ENCODE peak calls at places on chromosome 1, in five cellular contexts. One of them, this sample, is unnamed.

GRCh38 chr1:245716561-245716960 is 561.8 kb downstream of the KIF26B start:
- DNase-seq in left ventricle myocardium inferior: no peak
- DNase-seq in lung: no peak
- DNase-seq in WERI-Rb-1: no peak
- DNase-seq in ovary: no peak
- DNase-seq in this sample: no peak

GRCh38 chr1:161956097-161956496 is 67.6 kb downstream of the OLFML2B start:
- DNase-seq in lung: no peak
- DNase-seq in left ventricle myocardium inferior: no peak
- DNase-seq in WERI-Rb-1: no peak
- DNase-seq in ovary: no peak
- DNase-seq in this sample: no peak

GRCh38 chr1:163410073-163410522 is 88.3 kb downstream of the NUF2 start:
- DNase-seq in left ventricle myocardium inferior: no peak
- DNase-seq in lung: no peak
- DNase-seq in WERI-Rb-1: peak; percentile 89
- DNase-seq in ovary: no peak
- DNase-seq in this sample: peak; percentile 90

GRCh38 chr1:165284471-165284870 is 72.0 kb downstream of the LMX1A start:
- DNase-seq in left ventricle myocardium inferior: no peak
- DNase-seq in ovary: no peak
- DNase-seq in lung: no peak
- DNase-seq in WERI-Rb-1: no peak
- DNase-seq in this sample: no peak

GRCh38 chr1:154992721-154993571 is 440 bp upstream of the LENEP start:
- DNase-seq in ovary: no peak
- DNase-seq in WERI-Rb-1: peak; percentile 53
- DNase-seq in left ventricle myocardium inferior: no peak
- DNase-seq in lung: no peak
- DNase-seq in this sample: peak; percentile 73

GRCh38 chr1:915295-916172 is 8.2 kb upstream of the SAMD11 start:
- DNase-seq in ovary: no peak
- DNase-seq in WERI-Rb-1: no peak
- DNase-seq in lung: no peak
- DNase-seq in left ventricle myocardium inferior: peak; percentile 10
- DNase-seq in this sample: peak; percentile 28

GRCh38 chr1:2534775-2535387 is 4.8 kb upstream of the HES5 start:
- DNase-seq in WERI-Rb-1: no peak
- DNase-seq in left ventricle myocardium inferior: no peak
- DNase-seq in ovary: no peak
- DNase-seq in lung: peak; percentile 79
- DNase-seq in this sample: peak; percentile 81

GRCh38 chr1:90710579-90711536 is 6.2 kb downstream of the BARHL2 start:
- DNase-seq in lung: no peak
- DNase-seq in ovary: no peak
- DNase-seq in left ventricle myocardium inferior: no peak
- DNase-seq in WERI-Rb-1: no peak
- DNase-seq in this sample: peak; percentile 86

GRCh38 chr1:184838374-184838995 is 83.8 kb upstream of the EDEM3 start:
- DNase-seq in ovary: no peak
- DNase-seq in left ventricle myocardium inferior: no peak
- DNase-seq in lung: no peak
- DNase-seq in WERI-Rb-1: no peak
- DNase-seq in this sample: no peak

GRCh38 chr1:240337795-240338194 is 246.1 kb downstream of the FMN2 start:
- DNase-seq in ovary: no peak
- DNase-seq in WERI-Rb-1: no peak
- DNase-seq in lung: no peak
- DNase-seq in left ventricle myocardium inferior: no peak
- DNase-seq in this sample: no peak

GRCh38 chr1:34863501-34863900 is 4.0 kb upstream of the SMIM12 start:
- DNase-seq in WERI-Rb-1: no peak
- DNase-seq in lung: no peak
- DNase-seq in ovary: no peak
- DNase-seq in left ventricle myocardium inferior: no peak
- DNase-seq in this sample: no peak

GRCh38 chr1:1122078-1122811 is 6.4 kb upstream of the C1orf159 start:
- DNase-seq in left ventricle myocardium inferior: peak; percentile 80
- DNase-seq in WERI-Rb-1: peak; percentile 83
- DNase-seq in ovary: peak; percentile 72
- DNase-seq in lung: peak; percentile 81
- DNase-seq in this sample: peak; percentile 94

GRCh38 chr1:39105061-39105840 is 79.1 kb downstream of the NDUFS5 start:
- DNase-seq in ovary: peak; percentile 77
- DNase-seq in left ventricle myocardium inferior: peak; percentile 85
- DNase-seq in WERI-Rb-1: peak; percentile 60
- DNase-seq in lung: peak; percentile 77
- DNase-seq in this sample: peak; percentile 85

GRCh38 chr1:220594356-220594755 is 66.4 kb downstream of the MARK1 start:
- DNase-seq in lung: no peak
- DNase-seq in WERI-Rb-1: no peak
- DNase-seq in left ventricle myocardium inferior: no peak
- DNase-seq in ovary: no peak
- DNase-seq in this sample: no peak

GRCh38 chr1:234881893-234882771 is 246.5 kb downstream of the TOMM20 start:
- DNase-seq in ovary: no peak
- DNase-seq in WERI-Rb-1: peak; percentile 62
- DNase-seq in lung: no peak
- DNase-seq in left ventricle myocardium inferior: no peak
- DNase-seq in this sample: no peak

GRCh38 chr1:64042331-64043100 is 160.9 kb upstream of the UBE2U start:
- DNase-seq in lung: peak; percentile 69
- DNase-seq in WERI-Rb-1: no peak
- DNase-seq in ovary: no peak
- DNase-seq in left ventricle myocardium inferior: no peak
- DNase-seq in this sample: no peak

GRCh38 chr1:235938714-235939487 is 72.2 kb upstream of the LYST start:
- DNase-seq in ovary: no peak
- DNase-seq in left ventricle myocardium inferior: no peak
- DNase-seq in lung: no peak
- DNase-seq in WERI-Rb-1: no peak
- DNase-seq in this sample: no peak

GRCh38 chr1:79982218-79982617 is 975.7 kb upstream of the ADGRL4 start:
- DNase-seq in WERI-Rb-1: no peak
- DNase-seq in lung: peak; percentile 81
- DNase-seq in ovary: peak; percentile 88
- DNase-seq in left ventricle myocardium inferior: peak; percentile 83
- DNase-seq in this sample: no peak

GRCh38 chr1:201450721-201451291 is 18.2 kb downstream of the PHLDA3 start:
- DNase-seq in ovary: peak; percentile 83
- DNase-seq in WERI-Rb-1: peak; percentile 82
- DNase-seq in left ventricle myocardium inferior: peak; percentile 73
- DNase-seq in lung: no peak
- DNase-seq in this sample: peak; percentile 71

GRCh38 chr1:63615809-63616420 is 22.7 kb downstream of the PGM1 start:
- DNase-seq in ovary: peak; percentile 53
- DNase-seq in WERI-Rb-1: peak; percentile 64
- DNase-seq in lung: peak; percentile 62
- DNase-seq in left ventricle myocardium inferior: no peak
- DNase-seq in this sample: peak; percentile 89

GRCh38 chr1:67560580-67561285 is 124.3 kb upstream of the GADD45A start:
- DNase-seq in left ventricle myocardium inferior: no peak
- DNase-seq in ovary: no peak
- DNase-seq in lung: no peak
- DNase-seq in WERI-Rb-1: no peak
- DNase-seq in this sample: no peak

GRCh38 chr1:151326619-151327222 is 495 bp downstream of the PI4KB start:
- DNase-seq in WERI-Rb-1: peak; percentile 70
- DNase-seq in ovary: no peak
- DNase-seq in left ventricle myocardium inferior: peak; percentile 47
- DNase-seq in lung: peak; percentile 53
- DNase-seq in this sample: no peak

GRCh38 chr1:153774036-153774435 is 1.2 kb upstream of the SLC27A3 start:
- DNase-seq in ovary: no peak
- DNase-seq in WERI-Rb-1: no peak
- DNase-seq in lung: no peak
- DNase-seq in left ventricle myocardium inferior: no peak
- DNase-seq in this sample: no peak

GRCh38 chr1:25817840-25818501 is 1.8 kb upstream of the MTFR1L start:
- DNase-seq in ovary: peak; percentile 29
- DNase-seq in WERI-Rb-1: peak; percentile 54
- DNase-seq in lung: no peak
- DNase-seq in left ventricle myocardium inferior: peak; percentile 12
- DNase-seq in this sample: peak; percentile 83
- TF ChIP-seq CTCF in ovary: no peak
- TF ChIP-seq CTCF in WERI-Rb-1: peak; percentile 33
- TF ChIP-seq CTCF in lung: no peak
- TF ChIP-seq CTCF in left ventricle myocardium inferior: peak; percentile 27
- TF ChIP-seq CTCF in this sample: peak; percentile 74

GRCh38 chr1:15325375-15326085 is 78.5 kb downstream of the FHAD1 start:
- DNase-seq in left ventricle myocardium inferior: no peak
- DNase-seq in lung: no peak
- DNase-seq in WERI-Rb-1: no peak
- DNase-seq in ovary: no peak
- DNase-seq in this sample: no peak
- H3K36me3 ChIP-seq in left ventricle myocardium inferior: no peaks in the 10 kb centered on the region
- H3K36me3 ChIP-seq in lung: no peaks in the 10 kb centered on the region
- H3K36me3 ChIP-seq in WERI-Rb-1: no peaks in the 10 kb centered on the region
- H3K36me3 ChIP-seq in ovary: no peaks in the 10 kb centered on the region
- H3K36me3 ChIP-seq in this sample: no peaks in the 10 kb centered on the region

GRCh38 chr1:41803656-41804055 is 115.1 kb downstream of the HIVEP3 start:
- DNase-seq in left ventricle myocardium inferior: no peak
- DNase-seq in ovary: no peak
- DNase-seq in WERI-Rb-1: no peak
- DNase-seq in lung: no peak
- DNase-seq in this sample: no peak
- H3K27ac ChIP-seq in left ventricle myocardium inferior: peak overlapping the region; percentile 65
- H3K27ac ChIP-seq in ovary: no peak overlapping the region
- H3K27ac ChIP-seq in WERI-Rb-1: no peak overlapping the region
- H3K27ac ChIP-seq in lung: peak overlapping the region; percentile 63
- H3K27ac ChIP-seq in this sample: no peak overlapping the region

GRCh38 chr1:23885222-23885621 is 17.1 kb upstream of the FUCA1 start:
- DNase-seq in ovary: no peak
- DNase-seq in lung: no peak
- DNase-seq in left ventricle myocardium inferior: no peak
- DNase-seq in WERI-Rb-1: no peak
- DNase-seq in this sample: no peak

DNA sequence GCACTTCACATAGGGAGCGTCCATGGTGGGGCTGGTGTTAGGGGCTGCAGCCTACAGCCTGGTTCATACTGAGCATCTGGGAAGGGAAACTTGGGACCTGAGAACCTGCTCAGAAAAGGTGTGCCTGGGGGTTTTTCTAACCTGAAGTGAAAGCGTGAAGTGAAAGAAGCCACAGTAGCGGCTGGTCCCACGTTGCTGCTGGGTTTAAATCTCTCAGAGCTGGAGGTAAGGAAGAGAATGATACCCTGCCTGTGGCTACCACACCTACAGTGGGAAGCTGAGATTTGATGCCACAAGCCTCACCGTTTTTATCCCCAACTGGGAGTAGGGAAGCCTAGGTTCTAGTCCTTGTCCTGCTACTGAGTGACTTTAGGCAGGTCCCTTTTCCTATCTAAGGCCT is 21.0 kb upstream of the FUCA1 start:
- DNase-seq in ovary: no peak
- DNase-seq in lung: no peak
- DNase-seq in WERI-Rb-1: no peak
- DNase-seq in left ventricle myocardium inferior: no peak
- DNase-seq in this sample: no peak
- TF ChIP-seq CTCF in ovary: no peak
- TF ChIP-seq CTCF in lung: no peak
- TF ChIP-seq CTCF in WERI-Rb-1: no peak
- TF ChIP-seq CTCF in left ventricle myocardium inferior: no peak
- TF ChIP-seq CTCF in this sample: no peak

This sample was measured in endodermal cell.